ENCODE peak calls at places on chromosome 18, in ten cellular contexts. M is cardiac fibroblast; Y is NCI-H1105 treated with DMSO at 0.1 percent for 48 hours; E is WERI-Rb-1; G is amygdala; J is activated T-helper 1 cell treated with anti-CD3 and anti-CD28 coated beads, Interleukin-2, amount 50 U/mL, for 16 hours; A is CD8-positive, alpha-beta memory T cell; K is AG04450; Q is cardiac muscle cell; B is Jurkat, Clone E6-1. Z is an unnamed sample.
A peak's percentile ranks its signal among the peaks of the same experiment; 100 is the strongest.

GRCh38 chr18:68484241-68484640 is 230.7 kb downstream of the TMX3 start:
- DNase-seq in M (peak; percentile 58), B (no peak), K (no peak), E (no peak), Y (no peak), G (no peak), J (no peak), Q (peak; percentile 35), A (no peak), Z (no peak)

GRCh38 chr18:78683191-78684010 is 296.2 kb upstream of the SALL3 start:
- DNase-seq in Y (no peak), B (no peak), K (no peak), A (no peak), E (no peak), G (no peak), J (no peak), M (no peak), Q (no peak), Z (no peak)

GRCh38 chr18:30544141-30544540 is 498.4 kb downstream of the DSC3 start:
- DNase-seq in M (no peak), Y (no peak), B (no peak), A (no peak), G (no peak), K (no peak), E (no peak), J (no peak), Q (no peak), Z (no peak)

GRCh38 chr18:35458677-35459441 is 38.9 kb downstream of the INO80C start:
- DNase-seq in Q (peak; percentile 82), G (no peak), J (no peak), M (peak; percentile 87), A (no peak), Y (no peak), B (no peak), K (peak; percentile 8), E (no peak), Z (no peak)

GRCh38 chr18:32629292-32629691 is 143.5 kb downstream of the KLHL14 start:
- DNase-seq in G (no peak), J (no peak), K (no peak), Y (no peak), Q (no peak), A (no peak), M (no peak), B (no peak), E (no peak), Z (no peak)

GRCh38 chr18:39698436-39698835 is 2132.8 kb upstream of the CELF4 start:
- DNase-seq in B (no peak), M (no peak), G (no peak), A (no peak), E (no peak), K (no peak), J (no peak), Q (no peak), Y (no peak), Z (no peak)

GRCh38 chr18:58793361-58793760 is 71.3 kb upstream of the ZNF532 start:
- DNase-seq in Q (peak; percentile 84), M (peak; percentile 97), A (no peak), E (no peak), J (no peak), Y (no peak), K (peak; percentile 72), B (no peak), G (no peak), Z (no peak)

GRCh38 chr18:23134780-23135678 is at the start of gene CABLES1:
- DNase-seq in B (no peak), Q (peak; percentile 67), G (peak; percentile 54), E (peak; percentile 75), J (no peak), M (peak; percentile 55), Y (peak; percentile 83), K (no peak), A (peak; percentile 17), Z (peak; percentile 9)